ENCODE peak calls at places on chromosome 20, in eight cellular contexts. I is fibroblast of lung, Q is tibial artery, C is AG04450, Y is heart left ventricle, G is A549, W is pancreas, A is spleen. N is an unnamed sample.

GRCh38 chr20:63612276-63612931 is 14.5 kb downstream of the GMEB2 start:
- DNase-seq in I (peak; percentile 8), Q (no peak), C (no peak), Y (peak; percentile 29), G (no peak), W (no peak), A (peak; percentile 81), N (no peak)

GRCh38 chr20:25204550-25205276 is 9.2 kb downstream of the ENTPD6 start:
- DNase-seq in I (no peak), Q (no peak), C (no peak), Y (no peak), G (no peak), W (no peak), A (peak; percentile 54), N (no peak)

GRCh38 chr20:8152183-8152582 is 20.1 kb downstream of the PLCB1 start:
- DNase-seq in I (peak; percentile 60), Q (no peak), C (no peak), Y (no peak), G (no peak), W (no peak), A (no peak), N (peak; percentile 52)

GRCh38 chr20:63478346-63479302 is 6.2 kb upstream of the KCNQ2 start:
- DNase-seq in I (no peak), Q (no peak), C (no peak), Y (no peak), G (no peak), W (no peak), A (no peak), N (no peak)

GRCh38 chr20:24097506-24098245 is 109.1 kb upstream of the GGTLC1 start:
- DNase-seq in I (no peak), Q (no peak), C (no peak), Y (no peak), G (no peak), W (no peak), A (no peak), N (no peak)

GRCh38 chr20:62980970-62981369 is 25.8 kb downstream of the BHLHE23 start:
- DNase-seq in I (no peak), Q (no peak), C (no peak), Y (no peak), G (peak; percentile 37), W (no peak), A (no peak), N (peak; percentile 10)

GRCh38 chr20:53517146-53517545 is 76.5 kb downstream of the ZNF217 start:
- DNase-seq in I (peak; percentile 18), Q (no peak), C (no peak), Y (no peak), G (no peak), W (no peak), A (no peak), N (peak; percentile 44)

GRCh38 chr20:32463642-32464400 is 105.7 kb downstream of the ASXL1 start:
- DNase-seq in I (peak; percentile 47), Q (no peak), C (no peak), Y (peak; percentile 61), G (no peak), W (peak; percentile 77), A (peak; percentile 69), N (no peak)

DNA sequence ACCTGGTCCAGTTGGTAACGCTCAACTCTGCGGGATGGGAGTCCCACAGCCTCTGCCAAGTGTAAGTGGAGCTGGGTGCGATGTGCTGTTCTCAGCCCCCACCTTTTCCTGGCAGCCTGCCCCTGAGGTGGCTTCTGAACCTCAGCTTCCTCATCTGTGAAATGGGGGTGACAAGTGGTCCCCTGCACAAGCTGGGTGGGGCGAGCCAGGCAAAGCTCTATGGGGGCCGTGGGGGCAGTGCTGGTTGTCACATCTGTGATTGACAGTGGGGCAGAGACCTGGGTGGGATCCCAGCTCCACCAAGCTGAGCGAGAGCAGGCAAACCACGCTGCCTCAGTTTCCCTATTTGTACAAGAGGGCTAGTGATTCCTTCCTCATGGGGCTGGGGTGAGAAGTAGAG is 162.6 kb downstream of the SYCP2 start:
- DNase-seq in I (no peak), Q (no peak), C (no peak), Y (no peak), G (no peak), W (no peak), A (no peak), N (no peak)
- TF ChIP-seq CTCF in I (no peak), Q (no peak), C (no peak), Y (no peak), G (no peak), W (no peak), A (no peak), N (no peak)

GRCh38 chr20:36155629-36155971 is 1.1 kb downstream of the EPB41L1 start:
- DNase-seq in I (no peak), Q (no peak), C (no peak), Y (peak; percentile 16), G (no peak), W (no peak), A (no peak), N (no peak)
- H3K4me3 ChIP-seq in I (no peak overlapping the region), Q (peak overlapping the region; percentile 69), C (peak overlapping the region; percentile 84), Y (peak overlapping the region; percentile 66), G (peak overlapping the region; percentile 80), W (no peak overlapping the region), A (no peak overlapping the region), N (no peak overlapping the region)

DNA sequence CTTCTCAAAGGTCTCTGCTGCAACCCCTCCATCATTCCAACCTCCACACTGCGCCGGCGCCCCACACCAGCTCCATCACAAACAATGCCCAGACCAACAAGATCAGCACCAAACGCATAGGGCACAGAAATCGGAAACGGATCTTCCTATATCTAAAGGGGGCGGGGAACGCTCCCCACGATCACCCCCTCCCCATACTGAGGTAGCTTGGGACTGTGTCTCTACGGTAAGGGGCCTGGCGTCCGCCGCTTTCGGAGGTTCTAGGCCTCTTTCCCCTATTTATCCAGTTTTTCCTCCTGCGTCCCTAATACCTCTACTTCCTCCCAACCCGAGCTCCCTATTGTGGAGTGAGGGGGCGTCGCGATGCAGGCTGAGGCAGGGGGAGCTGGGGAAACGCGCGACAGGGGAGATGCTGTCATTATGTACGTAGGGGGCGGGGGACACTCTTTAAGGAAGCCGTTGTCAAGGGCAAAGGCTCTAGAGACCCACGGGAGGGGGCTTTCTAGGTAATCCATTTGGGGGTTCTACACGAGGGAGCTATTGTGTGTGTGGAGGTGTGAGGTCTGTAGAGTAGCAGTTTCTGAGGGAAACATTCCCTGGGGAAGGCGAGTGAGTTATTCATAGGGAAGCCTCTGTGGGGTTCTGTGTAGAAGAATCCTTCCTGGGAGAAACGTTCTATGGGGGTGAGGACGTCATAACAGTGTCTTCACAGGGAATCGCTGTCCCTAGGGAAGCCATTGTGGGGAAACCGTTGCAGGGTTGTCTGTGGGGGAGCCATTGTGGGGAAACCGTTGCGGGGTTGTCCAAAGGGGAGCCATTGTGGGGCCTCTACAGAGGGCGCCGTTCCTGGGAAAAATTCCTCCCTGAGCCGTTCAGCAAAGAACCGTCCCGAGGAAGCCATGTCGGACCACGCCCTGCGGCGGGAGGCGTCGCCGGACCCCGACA is 716 bp downstream of the DNAAF9 start:
- DNase-seq in I (peak; percentile 48), Q (peak; percentile 45), C (no peak), Y (no peak), G (no peak), W (peak; percentile 14), A (peak; percentile 75), N (peak; percentile 39)
- TF ChIP-seq CTCF in I (peak; percentile 36), Q (no peak), C (no peak), Y (no peak), G (no peak), W (no peak), A (no peak), N (peak; percentile 21)

GRCh38 chr20:59385461-59385860 is 85.0 kb downstream of the EDN3 start:
- DNase-seq in I (no peak), Q (no peak), C (no peak), Y (no peak), G (peak; percentile 44), W (no peak), A (no peak), N (no peak)
- H3K4me3 ChIP-seq in I (no peak overlapping the region), Q (no peak overlapping the region), C (no peak overlapping the region), Y (no peak overlapping the region), G (no peak overlapping the region), W (no peak overlapping the region), A (no peak overlapping the region), N (no peak overlapping the region)

GRCh38 chr20:46308258-46309157 is at the start of gene CDH22:
- DNase-seq in I (peak; percentile 19), Q (no peak), C (no peak), Y (peak; percentile 69), G (peak; percentile 49), W (peak; percentile 51), A (no peak), N (peak; percentile 40)
- TF ChIP-seq CTCF in I (no peak), Q (no peak), C (peak; percentile 31), Y (peak; percentile 38), G (peak; percentile 41), W (peak; percentile 17), A (no peak), N (peak; percentile 45)

GRCh38 chr20:1224205-1224604 is 1.6 kb upstream of the RAD21L1 start:
- DNase-seq in I (no peak), Q (no peak), C (no peak), Y (no peak), G (no peak), W (no peak), A (no peak), N (no peak)
- H3K4me3 ChIP-seq in I (no peak overlapping the region), Q (no peak overlapping the region), C (no peak overlapping the region), Y (no peak overlapping the region), G (no peak overlapping the region), W (no peak overlapping the region), A (no peak overlapping the region), N (no peak overlapping the region)

DNA sequence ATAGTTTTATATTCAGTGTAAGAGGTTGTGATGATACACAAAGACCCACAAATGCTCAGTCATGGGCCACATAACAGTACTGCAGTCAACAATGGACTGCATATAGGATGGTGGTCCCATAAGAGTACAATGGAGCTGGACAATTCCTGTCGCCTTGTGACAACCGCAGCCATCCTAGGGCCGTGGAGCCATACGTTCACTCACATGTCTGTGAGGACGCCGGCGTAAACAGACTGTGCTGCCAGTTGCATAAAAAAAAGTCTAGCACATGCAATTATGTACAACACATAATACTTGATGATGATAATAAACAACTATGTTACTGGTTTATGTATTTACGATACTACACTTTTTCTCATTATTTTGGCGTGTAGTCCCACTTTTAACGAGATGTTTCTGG is 30.9 kb downstream of the BFSP1 start:
- DNase-seq in I (no peak), Q (no peak), C (no peak), Y (no peak), G (no peak), W (no peak), A (no peak), N (no peak)
- TF ChIP-seq CTCF in I (no peak), Q (no peak), C (no peak), Y (no peak), G (no peak), W (no peak), A (no peak), N (no peak)

GRCh38 chr20:35447082-35447789 is 8.2 kb upstream of the CEP250 start:
- DNase-seq in I (peak; percentile 77), Q (peak; percentile 80), C (no peak), Y (peak; percentile 91), G (peak; percentile 86), W (peak; percentile 74), A (peak; percentile 94), N (peak; percentile 86)
- H3K4me3 ChIP-seq in I (peak overlapping the region; percentile 46), Q (peak overlapping the region; percentile 44), C (peak overlapping the region; percentile 25), Y (peak overlapping the region; percentile 38), G (peak overlapping the region; percentile 38), W (peak overlapping the region; percentile 38), A (peak overlapping the region; percentile 17), N (peak overlapping the region; percentile 41)